ENCODE peak calls at places on chromosomes 11 and 22, in six cellular contexts. R is right lobe of liver, O is colonic mucosa, V is transverse colon, F is GM23338, M is left lung. U is an unnamed sample. For H3K4me1, the result is how much of the 10 kb centered on the place peaks cover.

GRCh38 chr11:134126197-134126822 is 57.4 kb downstream of the JAM3 start:
- DNase-seq in V (no peak), R (no peak), O (no peak), M (no peak), F (peak), U (no peak)

GRCh38 chr22:39248254-39248653 is 3.5 kb upstream of the PDGFB start:
- DNase-seq in M (no peak), F (no peak), R (no peak), V (no peak), O (no peak), U (no peak)

GRCh38 chr11:44614281-44614680 is 48.8 kb downstream of the CD82 start:
- DNase-seq in R (peak), O (no peak), F (no peak), M (no peak), V (no peak), U (no peak)

GRCh38 chr22:49779853-49780271 is 47.8 kb downstream of the BRD1 start:
- DNase-seq in O (no peak), R (no peak), V (no peak), M (peak), F (no peak), U (no peak)

GRCh38 chr11:2327032-2327431 is 25.2 kb downstream of the TSPAN32 start:
- DNase-seq in O (no peak), V (no peak), R (no peak), F (no peak), M (peak), U (no peak)

GRCh38 chr11:5989203-5989602 is 2.4 kb upstream of the OR52L1 start:
- DNase-seq in F (no peak), V (no peak), O (no peak), R (no peak), M (no peak), U (no peak)

GRCh38 chr11:17762309-17762974 is 27.9 kb downstream of the KCNC1 start:
- DNase-seq in F (no peak), R (no peak), V (no peak), O (no peak), M (peak), U (no peak)

GRCh38 chr11:65414776-65415498 is 7.7 kb upstream of the NEAT1 start:
- DNase-seq in F (no peak), M (peak), V (peak), R (peak), O (no peak), U (peak)

GRCh38 chr11:72439455-72439854 is 5.1 kb upstream of the CLPB start:
- DNase-seq in F (no peak), M (no peak), O (no peak), V (no peak), R (no peak), U (no peak)

GRCh38 chr22:23029521-23030228 is 40.6 kb upstream of the GNAZ start:
- DNase-seq in O (no peak), F (no peak), R (no peak), M (no peak), V (no peak), U (no peak)

GRCh38 chr11:55966391-55966790 is 3.4 kb downstream of the OR10AG1 start:
- DNase-seq in V (no peak), R (no peak), O (no peak), M (no peak), F (no peak), U (no peak)

GRCh38 chr22:36413022-36413770 is 25.4 kb upstream of the MYH9 start:
- DNase-seq in F (no peak), R (no peak), O (no peak), M (no peak), V (no peak), U (no peak)

GRCh38 chr11:134170909-134171281 is 52.9 kb downstream of the NCAPD3 start:
- DNase-seq in F (no peak), R (no peak), M (no peak), V (no peak), O (no peak), U (no peak)

GRCh38 chr11:124586247-124586860 is 16.6 kb downstream of the OR8A1 start:
- DNase-seq in F (peak), M (no peak), O (peak), V (peak), R (peak), U (peak)

GRCh38 chr11:12224537-12224893 is 114.1 kb downstream of the MICAL2 start:
- DNase-seq in R (peak), M (peak), O (peak), V (peak), F (no peak), U (peak)

GRCh38 chr11:114251797-114252327 is 44.3 kb upstream of the NNMT start:
- DNase-seq in F (peak), M (no peak), O (no peak), V (no peak), R (no peak), U (no peak)

GRCh38 chr11:95301497-95301896 is 70.5 kb upstream of the SESN3 start:
- DNase-seq in F (no peak), R (no peak), O (no peak), M (no peak), V (no peak), U (no peak)

GRCh38 chr11:36736103-36736502 is 138.1 kb upstream of the RAG2 start:
- DNase-seq in R (no peak), V (no peak), F (no peak), M (no peak), O (no peak), U (no peak)

GRCh38 chr11:46663277-46663940 is 37.0 kb downstream of the ARHGAP1 start:
- DNase-seq in O (no peak), V (no peak), M (no peak), R (no peak), F (no peak), U (no peak)

GRCh38 chr11:127345819-127346459 is 345.4 kb upstream of the KIRREL3 start:
- DNase-seq in F (peak), O (no peak), V (no peak), R (no peak), M (no peak), U (peak)

GRCh38 chr11:77883775-77884174 is 62.8 kb downstream of the AAMDC start:
- DNase-seq in R (no peak), M (no peak), F (no peak), O (no peak), V (no peak), U (no peak)

GRCh38 chr22:31488988-31489617 is 539 bp downstream of the EIF4ENIF1 start:
- DNase-seq in O (peak), R (peak), F (peak), V (peak), M (peak), U (peak)

GRCh38 chr11:35218956-35219355 is 80.0 kb downstream of the CD44 start:
- DNase-seq in R (no peak), V (no peak), O (no peak), F (no peak), M (no peak), U (no peak)

GRCh38 chr11:78248903-78249302 is 60.2 kb downstream of the USP35 start:
- DNase-seq in F (no peak), V (no peak), R (no peak), M (no peak), O (no peak), U (no peak)

GRCh38 chr11:14275081-14275480 is 83.9 kb downstream of the RRAS2 start:
- DNase-seq in V (no peak), R (no peak), F (no peak), M (no peak), O (no peak), U (no peak)

GRCh38 chr11:125166347-125166841 is 1.8 kb downstream of the PKNOX2 start:
- DNase-seq in M (no peak), F (peak), V (no peak), O (no peak), R (no peak), U (no peak)

GRCh38 chr11:134521452-134522289 is 109.6 kb upstream of the B3GAT1 start:
- DNase-seq in F (no peak), O (no peak), R (peak), M (peak), V (no peak), U (no peak)

GRCh38 chr22:45329536-45329936 is 19.8 kb downstream of the FAM118A start:
- DNase-seq in V (no peak), M (peak), O (no peak), F (no peak), R (peak), U (no peak)

GRCh38 chr22:29840498-29840897 is 2.4 kb upstream of the ASCC2 start:
- DNase-seq in F (no peak), R (no peak), V (no peak), O (no peak), M (no peak), U (no peak)

GRCh38 chr11:125224391-125225015 is 60.0 kb downstream of the PKNOX2 start:
- DNase-seq in R (peak), V (no peak), F (peak), O (peak), M (no peak), U (no peak)

GRCh38 chr11:27241316-27242122 is 121.5 kb downstream of the CCDC34 start:
- DNase-seq in O (no peak), V (no peak), F (no peak), R (no peak), M (no peak), U (no peak)

GRCh38 chr11:99325807-99326206 is 305.1 kb downstream of the CNTN5 start:
- DNase-seq in R (no peak), V (no peak), M (no peak), F (no peak), O (no peak), U (no peak)

GRCh38 chr11:79081441-79082124 is 359.2 kb downstream of the TENM4 start:
- DNase-seq in V (no peak), M (no peak), R (no peak), F (no peak), O (no peak), U (no peak)

GRCh38 chr11:117879516-117880480 is 3.3 kb upstream of the FXYD6 start:
- DNase-seq in R (no peak), F (no peak), M (no peak), O (no peak), V (no peak), U (no peak)

GRCh38 chr22:26367402-26368245 is 61.4 kb upstream of the ASPHD2 start:
- DNase-seq in R (no peak), O (peak), M (no peak), V (peak), F (peak), U (peak)

GRCh38 chr11:13210424-13210823 is 67.2 kb upstream of the BMAL1 start:
- DNase-seq in O (peak), R (peak), V (peak), M (no peak), F (peak), U (peak)

GRCh38 chr11:76224461-76225121 is 18.3 kb upstream of the WNT11 start:
- DNase-seq in R (no peak), M (peak), O (no peak), F (no peak), V (no peak), U (peak)

GRCh38 chr22:29040385-29041275 is 21.0 kb downstream of the C22orf31 start:
- DNase-seq in O (peak), V (peak), M (no peak), R (no peak), F (peak), U (no peak)

GRCh38 chr11:70024773-70025045 is 53.4 kb upstream of the ANO1 start:
- DNase-seq in V (no peak), M (no peak), F (no peak), O (no peak), R (peak), U (no peak)
- H3K4me1 ChIP-seq in V (under half), M (under half), F (under half), O (under half), R (under half), U (under half)

DNA sequence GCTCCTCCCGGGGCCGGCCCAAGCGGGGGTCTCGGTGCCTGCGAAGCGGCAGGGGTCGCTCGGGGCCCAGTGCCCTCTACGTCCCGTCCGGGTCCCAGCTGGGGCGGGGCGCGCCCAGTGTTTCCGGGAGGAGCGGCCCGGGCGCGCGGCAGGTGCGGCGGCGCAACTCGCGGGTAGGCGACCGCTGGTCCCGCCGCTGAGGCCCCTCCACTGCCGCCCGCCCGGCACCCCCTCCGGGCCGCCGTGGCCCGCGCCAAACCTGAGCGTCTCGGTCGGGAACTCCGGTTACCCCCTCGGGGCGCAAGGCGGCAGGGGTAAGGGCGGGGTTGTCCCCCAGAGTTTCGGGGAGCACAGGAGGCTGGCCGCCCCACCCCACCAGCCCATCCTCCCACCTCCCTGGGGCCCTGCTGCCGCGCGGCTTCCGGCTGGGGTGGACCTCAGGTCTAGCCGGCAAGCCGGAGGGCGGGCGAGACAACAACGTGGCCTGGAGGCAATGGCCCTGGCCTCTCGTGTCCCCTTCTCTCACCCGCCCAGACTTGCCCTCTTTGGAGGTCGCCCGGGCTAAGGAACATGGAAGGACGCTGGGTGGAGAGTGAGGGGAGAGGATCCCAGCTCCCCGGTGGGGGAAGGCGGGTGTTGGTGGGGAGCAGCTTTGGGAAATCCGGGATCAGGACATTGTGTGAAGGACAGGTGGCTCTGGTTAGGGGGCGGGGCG is 416 bp upstream of the CRACR2B start:
- DNase-seq in M (peak), O (peak), V (peak), F (peak), R (no peak), U (peak)
- H3K4me1 ChIP-seq in M (under half), O (under half), V (half or more), F (under half), R (under half), U (half or more)

GRCh38 chr22:42992092-42992491 is 22.9 kb downstream of the PACSIN2 start:
- DNase-seq in V (no peak), M (no peak), O (no peak), R (no peak), F (no peak), U (peak)
- H3K4me1 ChIP-seq in V (half or more), M (under half), O (under half), R (under half), F (under half), U (under half)

GRCh38 chr11:128520886-128521696 is 66.3 kb downstream of the ETS1 start:
- DNase-seq in F (no peak), O (no peak), M (no peak), R (peak), V (no peak), U (no peak)

GRCh38 chr11:128521697-128522062 is 65.7 kb downstream of the ETS1 start:
- DNase-seq in V (no peak), O (no peak), F (no peak), M (peak), R (peak), U (no peak)

GRCh38 chr11:128523616-128524015 is 63.7 kb downstream of the ETS1 start:
- DNase-seq in O (no peak), V (no peak), M (no peak), R (no peak), F (no peak), U (no peak)

GRCh38 chr11:128522943-128523518 is 64.3 kb downstream of the ETS1 start:
- DNase-seq in M (no peak), O (no peak), R (no peak), F (no peak), V (no peak), U (no peak)

DNA sequence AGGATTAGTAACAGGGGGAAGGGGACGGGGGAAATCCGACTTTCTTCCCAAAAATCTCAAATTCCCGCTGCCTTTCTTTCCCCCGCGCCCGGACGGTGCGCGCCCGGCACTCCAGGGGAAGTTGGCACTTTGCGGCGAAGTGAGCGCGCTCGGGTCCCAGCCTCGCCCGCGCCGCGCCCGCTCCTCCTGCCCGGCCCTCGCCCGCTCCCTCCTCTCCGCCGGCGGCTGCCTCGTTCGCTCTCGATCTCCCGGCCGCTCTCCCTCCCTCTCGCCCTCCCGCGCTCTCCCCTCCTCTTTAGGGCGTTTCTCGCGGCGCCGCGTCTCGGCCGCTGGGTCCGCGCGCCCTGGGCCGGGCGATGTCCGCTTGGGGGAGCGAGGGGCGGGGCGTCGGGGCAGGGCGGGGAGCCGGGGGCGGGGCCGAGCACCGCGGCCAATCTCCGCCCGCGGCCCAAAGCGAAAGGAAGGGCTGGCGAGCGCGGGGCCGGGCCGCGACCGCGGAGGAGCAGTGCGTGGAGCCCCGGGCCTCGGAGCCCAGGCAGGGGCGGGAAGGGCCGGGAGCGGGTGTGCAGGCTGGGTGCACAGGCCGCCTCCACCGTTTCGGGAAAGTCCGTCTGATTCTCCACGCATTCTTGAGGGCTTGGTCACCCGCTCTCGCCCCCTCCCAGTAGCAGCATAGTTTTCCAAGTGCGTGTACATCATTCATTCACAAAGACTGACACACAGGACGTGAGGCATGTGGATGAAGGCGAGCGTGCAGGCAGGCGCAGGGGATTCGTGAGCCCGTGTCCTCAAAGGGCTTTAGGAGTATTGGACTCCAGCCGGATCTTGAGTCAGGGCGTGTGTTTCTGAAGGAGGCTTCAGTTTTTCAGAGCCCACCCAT is 65.1 kb downstream of the ETS1 start:
- DNase-seq in O (peak), V (peak), M (peak), R (peak), F (peak), U (peak)
- H3K4me1 ChIP-seq in O (under half), V (under half), M (under half), R (under half), F (half or more), U (under half)

DNA sequence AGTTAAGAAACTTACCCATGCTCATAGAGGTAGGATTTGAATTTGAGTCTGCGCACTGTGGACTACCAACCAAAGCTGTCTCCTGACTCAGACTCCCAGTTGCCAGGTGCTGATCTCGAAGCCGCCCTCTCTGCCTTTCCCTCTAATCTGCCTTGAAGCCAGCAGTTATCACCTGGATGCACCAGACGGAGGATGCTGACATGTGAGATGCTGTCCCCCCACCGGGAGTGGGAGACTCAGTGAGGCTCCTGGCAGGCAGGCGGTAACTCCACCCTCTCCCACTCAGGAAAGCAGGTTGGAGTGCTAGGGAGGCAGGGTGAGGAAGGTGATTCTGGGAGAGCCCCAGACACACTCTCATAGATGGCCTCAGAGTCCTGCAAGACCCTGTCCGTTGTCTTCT is 40.4 kb downstream of the KIAA1671 start:
- DNase-seq in V (no peak), R (no peak), O (no peak), F (no peak), M (no peak), U (no peak)
- H3K4me1 ChIP-seq in V (half or more), R (under half), O (under half), F (under half), M (under half), U (half or more)

GRCh38 chr11:61155312-61155711 is 5.9 kb downstream of the VPS37C start:
- DNase-seq in O (no peak), V (no peak), F (no peak), R (no peak), M (no peak), U (no peak)
- H3K4me1 ChIP-seq in O (under half), V (half or more), F (under half), R (under half), M (under half), U (half or more)

DNA sequence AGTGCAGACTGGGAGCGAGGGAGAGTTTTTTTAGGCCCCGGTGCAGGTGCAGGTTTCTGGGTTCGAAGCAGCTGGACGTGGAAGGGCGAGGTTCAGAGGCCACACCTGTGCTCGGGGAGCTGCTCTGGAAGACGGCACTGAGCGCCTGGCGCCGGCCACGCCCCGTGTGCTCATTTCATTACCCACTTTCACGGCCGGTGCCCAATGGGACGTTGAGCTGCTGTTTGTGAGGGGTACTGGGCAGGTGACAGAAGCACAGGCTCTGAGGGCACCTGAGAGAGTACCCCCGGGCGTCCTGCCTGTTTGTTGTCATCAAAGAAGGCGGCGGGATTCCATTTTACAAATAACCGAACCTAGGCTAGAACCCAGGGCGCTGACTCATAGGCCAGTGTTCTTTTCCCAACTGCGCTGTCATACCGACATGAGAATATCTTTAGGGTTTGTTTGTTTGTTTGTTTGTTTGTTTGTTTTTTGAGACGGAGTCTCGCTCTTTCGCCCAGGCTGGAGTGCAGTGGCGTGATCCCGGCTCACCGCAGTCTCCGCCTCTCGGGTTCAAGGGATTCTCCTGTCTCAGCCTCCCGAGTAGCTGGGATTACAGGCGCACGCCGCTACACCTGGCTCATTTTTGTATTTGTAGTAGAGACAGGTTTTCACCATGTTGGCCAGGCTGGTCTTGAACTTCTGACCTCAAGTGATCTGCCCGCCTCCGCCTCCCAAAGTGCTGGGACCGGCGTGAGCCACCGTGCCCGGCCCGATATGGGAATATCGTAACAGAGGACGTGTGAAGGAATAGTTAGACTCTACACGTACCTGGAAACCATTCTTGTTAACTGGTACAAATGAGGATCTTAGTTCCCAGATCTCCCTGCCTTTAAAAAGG is 16.6 kb upstream of the SPTBN2 start:
- DNase-seq in O (peak), M (peak), F (peak), V (peak), R (no peak), U (peak)
- H3K4me1 ChIP-seq in O (under half), M (under half), F (under half), V (under half), R (under half), U (under half)

U was measured in mucosa of descending colon.